ENCODE peak calls at places on chromosomes 16 and 17, in four cellular contexts. S, X, U and O are unnamed samples.

GRCh38 chr17:50693041-50693682 is 14.6 kb downstream of the ANKRD40 start:
- DNase-seq in X (no peak), U (peak), S (no peak), O (no peak)

GRCh38 chr17:15220785-15221184 is 44.3 kb downstream of the PMP22 start:
- DNase-seq in X (no peak), U (peak), S (no peak), O (no peak)

GRCh38 chr16:28473714-28474265 is 1.7 kb upstream of the NPIPB7 start:
- DNase-seq in S (no peak), U (no peak), X (peak), O (no peak)

GRCh38 chr16:63804126-63804525 is 1317.7 kb downstream of the CDH11 start:
- DNase-seq in U (no peak), S (no peak), X (no peak), O (no peak)

GRCh38 chr16:4212934-4213296 is 29.0 kb downstream of the SRL start:
- DNase-seq in X (no peak), U (peak), S (no peak), O (no peak)

GRCh38 chr16:85612191-85612800 is 826 bp upstream of the GSE1 start:
- DNase-seq in S (peak), U (peak), X (peak), O (peak)

GRCh38 chr17:11823862-11824261 is 173.4 kb downstream of the ZNF18 start:
- DNase-seq in X (no peak), S (no peak), U (no peak), O (no peak)

GRCh38 chr17:50629902-50630301 is 4.8 kb upstream of the ABCC3 start:
- DNase-seq in X (no peak), S (no peak), U (no peak), O (no peak)